ENCODE peak calls at places on chromosome 4, in nine cellular contexts. O, F, T, N, D, U, S, J and I are unnamed samples. For H3K4me1, the result is how much of the 10 kb centered on the place peaks cover.

GRCh38 chr4:185128272-185129119 is 14.6 kb upstream of the SLC25A4 start:
- DNase-seq in O (peak), F (peak), T (no peak), N (no peak), D (peak), U (peak), S (peak), J (peak), I (no peak)

GRCh38 chr4:66169341-66169740 is 499.1 kb upstream of the EPHA5 start:
- DNase-seq in O (peak), F (no peak), T (no peak), N (no peak), D (peak), U (peak), S (peak), J (no peak), I (no peak)

GRCh38 chr4:76540496-76540895 is 105.5 kb downstream of the SHROOM3 start:
- DNase-seq in O (no peak), F (no peak), T (no peak), N (no peak), D (peak), U (no peak), S (peak), J (no peak), I (no peak)

GRCh38 chr4:81807927-81808672 is 336.4 kb upstream of the RASGEF1B start:
- DNase-seq in O (peak), F (no peak), T (no peak), N (no peak), D (no peak), U (no peak), S (no peak), J (no peak), I (no peak)

GRCh38 chr4:113781439-113782040 is 20.0 kb upstream of the CAMK2D start:
- DNase-seq in O (peak), F (peak), T (no peak), N (no peak), D (peak), U (peak), S (peak), J (no peak), I (no peak)

GRCh38 chr4:78953231-78953630 is 14.0 kb upstream of the PAQR3 start:
- DNase-seq in O (no peak), F (no peak), T (no peak), N (no peak), D (no peak), U (no peak), S (no peak), J (no peak), I (no peak)

GRCh38 chr4:83866821-83867220 is 330.9 kb downstream of the GPAT3 start:
- DNase-seq in O (no peak), F (no peak), T (no peak), N (no peak), D (peak), U (peak), S (peak), J (no peak), I (no peak)

GRCh38 chr4:41318839-41319530 is 62.3 kb downstream of the UCHL1 start:
- DNase-seq in O (no peak), F (no peak), T (no peak), N (peak), D (peak), U (peak), S (peak), J (peak), I (no peak)

GRCh38 chr4:5839751-5840674 is 52.9 kb downstream of the CRMP1 start:
- DNase-seq in O (peak), F (no peak), T (no peak), N (peak), D (no peak), U (no peak), S (peak), J (peak), I (no peak)

GRCh38 chr4:24657768-24658617 is 73.6 kb upstream of the DHX15 start:
- DNase-seq in O (peak), F (no peak), T (no peak), N (peak), D (peak), U (peak), S (peak), J (peak), I (no peak)

GRCh38 chr4:176422511-176422910 is 102.7 kb downstream of the SPCS3 start:
- DNase-seq in O (no peak), F (no peak), T (no peak), N (no peak), D (no peak), U (no peak), S (no peak), J (no peak), I (no peak)

GRCh38 chr4:41028392-41029076 is 185.8 kb downstream of the APBB2 start:
- DNase-seq in O (peak), F (no peak), T (no peak), N (no peak), D (peak), U (peak), S (peak), J (no peak), I (no peak)

GRCh38 chr4:120555058-120555457 is 367.5 kb downstream of the PRDM5 start:
- DNase-seq in O (no peak), F (no peak), T (no peak), N (no peak), D (no peak), U (no peak), S (no peak), J (no peak), I (no peak)

GRCh38 chr4:20195071-20195885 is 56.4 kb upstream of the SLIT2 start:
- DNase-seq in O (peak), F (no peak), T (no peak), N (no peak), D (peak), U (peak), S (peak), J (no peak), I (no peak)

GRCh38 chr4:178105223-178105622 is 663.0 kb upstream of the AGA start:
- DNase-seq in O (no peak), F (no peak), T (no peak), N (no peak), D (no peak), U (no peak), S (no peak), J (no peak), I (no peak)

GRCh38 chr4:129062580-129062979 is 30.8 kb downstream of the SCLT1 start:
- DNase-seq in O (no peak), F (no peak), T (no peak), N (no peak), D (no peak), U (no peak), S (no peak), J (no peak), I (no peak)

GRCh38 chr4:186701273-186701672 is 22.4 kb downstream of the FAT1 start:
- DNase-seq in O (peak), F (no peak), T (no peak), N (peak), D (peak), U (peak), S (peak), J (peak), I (no peak)

GRCh38 chr4:183098723-183099536 is at the start of gene WWC2:
- DNase-seq in O (peak), F (peak), T (peak), N (peak), D (peak), U (peak), S (peak), J (peak), I (peak)

GRCh38 chr4:149595500-149595899 is 220.1 kb downstream of the IQCM start:
- DNase-seq in O (no peak), F (no peak), T (no peak), N (no peak), D (peak), U (no peak), S (no peak), J (no peak), I (no peak)

GRCh38 chr4:10083861-10084641 is 32.5 kb downstream of the WDR1 start:
- DNase-seq in O (no peak), F (no peak), T (no peak), N (no peak), D (no peak), U (no peak), S (no peak), J (no peak), I (no peak)

GRCh38 chr4:87055340-87055739 is 120.5 kb downstream of the AFF1 start:
- DNase-seq in O (peak), F (no peak), T (no peak), N (no peak), D (no peak), U (no peak), S (no peak), J (no peak), I (no peak)

GRCh38 chr4:53613428-53613827 is 22.1 kb upstream of the LNX1 start:
- DNase-seq in O (no peak), F (no peak), T (no peak), N (no peak), D (no peak), U (no peak), S (no peak), J (no peak), I (no peak)

GRCh38 chr4:80036949-80037348 is 36.1 kb downstream of the ANTXR2 start:
- DNase-seq in O (peak), F (peak), T (no peak), N (no peak), D (peak), U (peak), S (peak), J (no peak), I (no peak)

GRCh38 chr4:150216725-150217124 is 138.5 kb downstream of the DCLK2 start:
- DNase-seq in O (no peak), F (no peak), T (no peak), N (no peak), D (no peak), U (no peak), S (no peak), J (no peak), I (no peak)

GRCh38 chr4:71614626-71615025 is 169.3 kb downstream of the GC start:
- DNase-seq in O (no peak), F (no peak), T (no peak), N (no peak), D (no peak), U (no peak), S (no peak), J (no peak), I (no peak)

GRCh38 chr4:94488667-94489066 is 36.9 kb downstream of the PDLIM5 start:
- DNase-seq in O (no peak), F (no peak), T (no peak), N (no peak), D (peak), U (peak), S (peak), J (no peak), I (no peak)

GRCh38 chr4:168796362-168797106 is 213.5 kb downstream of the CBR4 start:
- DNase-seq in O (peak), F (no peak), T (no peak), N (no peak), D (peak), U (peak), S (peak), J (no peak), I (no peak)

GRCh38 chr4:55636622-55636999 is 513 bp upstream of the NMU start:
- DNase-seq in O (no peak), F (no peak), T (no peak), N (no peak), D (no peak), U (peak), S (no peak), J (no peak), I (no peak)

GRCh38 chr4:151329217-151330007 is 4.0 kb upstream of the SH3D19 start:
- DNase-seq in O (no peak), F (no peak), T (no peak), N (no peak), D (no peak), U (no peak), S (peak), J (no peak), I (no peak)

GRCh38 chr4:95165926-95166524 is 382.7 kb downstream of the UNC5C start:
- DNase-seq in O (peak), F (peak), T (peak), N (no peak), D (peak), U (peak), S (peak), J (no peak), I (no peak)

GRCh38 chr4:176320976-176321361 is 1.2 kb downstream of the SPCS3 start:
- DNase-seq in O (peak), F (no peak), T (no peak), N (no peak), D (no peak), U (peak), S (peak), J (no peak), I (no peak)

GRCh38 chr4:21304061-21304541 is 603.8 kb downstream of the PACRGL start:
- DNase-seq in O (no peak), F (no peak), T (no peak), N (no peak), D (no peak), U (peak), S (peak), J (no peak), I (no peak)

GRCh38 chr4:17313194-17313593 is 198.7 kb downstream of the QDPR start:
- DNase-seq in O (no peak), F (no peak), T (no peak), N (no peak), D (peak), U (no peak), S (no peak), J (no peak), I (no peak)

GRCh38 chr4:6471303-6472007 is 959 bp downstream of the PPP2R2C start:
- DNase-seq in O (no peak), F (no peak), T (no peak), N (no peak), D (no peak), U (peak), S (no peak), J (no peak), I (no peak)

GRCh38 chr4:123304151-123305021 is 92.2 kb upstream of the SPRY1 start:
- DNase-seq in O (no peak), F (no peak), T (no peak), N (no peak), D (no peak), U (no peak), S (no peak), J (no peak), I (no peak)

GRCh38 chr4:101074326-101074725 is 273.0 kb downstream of the PPP3CA start:
- DNase-seq in O (no peak), F (no peak), T (no peak), N (no peak), D (peak), U (no peak), S (no peak), J (no peak), I (no peak)

GRCh38 chr4:54683616-54684346 is 26.0 kb downstream of the KIT start:
- DNase-seq in O (peak), F (peak), T (no peak), N (no peak), D (no peak), U (peak), S (peak), J (no peak), I (peak)

DNA sequence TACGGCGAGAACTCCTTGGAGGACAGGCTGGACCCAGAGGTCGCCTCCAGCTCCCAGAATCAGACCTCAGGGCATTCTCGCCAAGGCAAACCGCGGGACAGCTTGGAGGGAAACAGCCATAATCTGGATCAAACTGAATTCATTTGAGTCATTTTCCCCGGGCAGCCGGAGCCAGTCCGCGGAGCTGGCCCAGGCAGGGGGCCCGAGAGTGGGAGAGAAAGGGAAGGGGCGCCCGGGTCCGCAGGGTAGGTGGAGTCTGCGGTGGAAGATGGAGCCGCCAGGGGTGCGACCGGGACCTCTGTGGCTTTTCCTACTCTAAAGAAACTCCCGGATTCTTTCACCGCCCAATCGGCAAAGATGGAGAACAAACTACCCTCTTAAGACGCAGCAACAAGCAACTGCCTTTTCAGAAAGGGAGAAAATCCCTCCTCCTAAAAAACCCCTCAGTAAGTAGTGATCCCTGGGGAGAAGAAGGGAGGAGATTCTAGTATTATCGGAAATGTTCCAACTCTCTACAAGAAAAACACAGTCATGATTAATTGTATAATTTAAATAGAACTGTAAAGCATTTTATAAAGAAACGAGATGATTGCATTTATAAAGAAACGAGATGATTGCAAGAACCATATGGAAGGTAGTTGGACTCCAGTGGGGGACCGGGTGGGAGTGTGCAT is 5.1 kb downstream of the NKX3-2 start:
- DNase-seq in O (no peak), F (no peak), T (peak), N (no peak), D (no peak), U (no peak), S (peak), J (no peak), I (no peak)
- H3K27ac ChIP-seq in O (no peak), F (no peak), T (no peak), N (no peak), D (no peak), U (no peak), S (no peak), J (no peak), I (no peak)

GRCh38 chr4:28723371-28723770 is 1862.7 kb downstream of the STIM2 start:
- DNase-seq in O (no peak), F (no peak), T (no peak), N (no peak), D (no peak), U (no peak), S (no peak), J (no peak), I (no peak)
- H3K4me1 ChIP-seq in O (under half), F (under half), T (under half), N (under half), D (under half), U (under half), S (under half), J (under half), I (under half)

DNA sequence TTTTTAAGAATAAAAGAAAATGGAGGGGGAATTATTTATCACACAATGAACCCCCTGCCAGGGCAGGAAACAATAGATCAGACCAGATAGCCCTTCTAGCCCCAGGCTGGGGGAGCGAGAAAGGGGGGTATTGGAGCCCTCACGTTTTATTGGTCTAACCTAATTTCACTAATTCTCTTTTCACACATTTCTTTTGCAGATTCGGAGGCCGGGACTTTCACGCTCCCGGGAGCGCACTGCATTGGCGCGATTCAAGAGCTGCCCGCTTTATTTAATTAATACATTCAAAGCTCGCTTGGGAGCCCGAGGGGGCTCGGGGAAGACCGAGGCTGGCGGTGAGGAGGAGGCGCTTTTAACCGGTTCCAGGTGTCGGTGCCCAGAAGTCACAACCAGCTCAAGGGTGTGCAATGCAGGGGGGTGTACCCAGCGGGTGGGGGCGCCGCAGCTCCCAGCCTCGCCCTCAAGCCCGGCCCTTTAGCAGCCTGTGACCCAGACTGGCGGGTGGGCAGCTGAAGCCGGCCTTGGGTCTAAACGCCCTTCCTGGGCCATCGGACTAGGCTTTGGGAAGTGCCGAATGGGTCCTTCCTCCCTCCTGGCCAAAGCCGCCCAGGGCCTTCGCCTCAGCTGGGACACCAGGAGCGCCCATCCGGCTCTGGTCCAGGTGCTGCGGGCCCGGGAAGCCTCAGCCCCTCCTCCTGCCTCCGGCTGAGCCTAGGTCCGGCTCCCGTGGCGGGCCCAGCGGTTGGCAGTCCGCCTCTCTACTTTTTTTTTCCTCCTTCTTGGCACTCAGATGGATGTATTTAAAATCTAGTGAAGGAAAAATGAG is 5.3 kb downstream of the NEUROG2 start:
- DNase-seq in O (no peak), F (no peak), T (no peak), N (no peak), D (no peak), U (no peak), S (no peak), J (no peak), I (no peak)
- H3K4me3 ChIP-seq in O (peak), F (peak), T (no peak), N (peak), D (no peak), U (peak), S (peak), J (no peak), I (peak)

DNA sequence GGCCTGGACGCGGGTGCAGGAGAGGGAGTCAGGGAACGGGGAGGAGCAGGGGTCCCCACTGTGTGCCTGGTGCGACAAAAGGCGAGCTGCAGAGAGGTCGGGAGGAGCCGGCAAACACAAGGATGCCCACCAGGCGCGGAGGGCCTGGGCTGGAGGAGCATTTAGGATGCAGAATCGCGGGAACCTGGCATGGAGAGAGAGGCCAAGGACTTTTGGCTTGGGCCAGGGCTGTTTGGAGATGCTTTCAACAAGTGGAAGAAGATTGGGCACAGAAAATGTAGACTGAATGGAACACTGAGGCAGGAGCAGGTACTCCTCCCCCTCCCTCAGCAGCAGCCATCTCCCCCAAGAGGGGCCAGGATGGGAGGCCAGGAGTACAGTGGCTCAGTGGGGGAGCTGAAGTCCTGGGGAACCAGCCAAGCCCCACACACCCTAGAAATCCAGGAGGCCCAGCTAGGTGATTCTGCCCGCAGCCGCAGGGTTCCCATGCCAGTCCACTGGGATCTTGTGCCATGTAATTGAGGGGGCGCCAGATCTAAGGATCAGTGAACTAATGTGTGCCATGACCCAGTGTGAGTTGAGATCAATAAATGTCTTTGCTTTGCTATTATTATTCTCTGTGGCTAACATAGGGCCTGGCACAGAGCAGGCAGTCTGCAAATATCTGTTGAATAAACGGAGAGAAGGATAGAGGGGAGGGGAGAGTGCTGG is 1.1 kb upstream of the ABLIM2 start:
- DNase-seq in O (no peak), F (no peak), T (no peak), N (no peak), D (no peak), U (no peak), S (peak), J (no peak), I (no peak)
- H3K27ac ChIP-seq in O (no peak), F (peak), T (no peak), N (peak), D (no peak), U (no peak), S (no peak), J (peak), I (peak)